ENCODE peak calls at places on chromosomes 1 and 21, in four cellular contexts. R is IMR-90, N is hepatocyte, L is ovary. A is an unnamed sample. For H3K27me3, the result is how much of the 10 kb centered on the place peaks cover.

GRCh38 chr1:202599669-202600431 is 110.4 kb downstream of the SYT2 start:
- DNase-seq in R (peak), L (peak), N (peak), A (peak)

GRCh38 chr1:199685369-199685768 is 342.1 kb upstream of the NR5A2 start:
- DNase-seq in L (no peak), R (peak), N (peak), A (no peak)

GRCh38 chr1:71656902-71657301 is 576.1 kb upstream of the ZRANB2 start:
- DNase-seq in L (no peak), R (peak), N (no peak), A (no peak)

GRCh38 chr1:31714442-31715096 is 10.8 kb upstream of the COL16A1 start:
- DNase-seq in R (peak), N (peak), L (peak), A (peak)

GRCh38 chr1:233671286-233671685 is 57.4 kb downstream of the KCNK1 start:
- DNase-seq in N (no peak), R (no peak), L (no peak), A (no peak)

GRCh38 chr1:31771891-31772668 is 7.9 kb upstream of the ADGRB2 start:
- DNase-seq in R (peak), L (no peak), N (peak), A (no peak)

GRCh38 chr1:240465531-240465940 is 146.4 kb downstream of the GREM2 start:
- DNase-seq in R (peak), N (no peak), L (no peak), A (no peak)

GRCh38 chr21:34989337-34990151 is 59.6 kb downstream of the RUNX1 start:
- DNase-seq in N (no peak), R (no peak), L (no peak), A (no peak)

GRCh38 chr1:95467036-95467435 is 233.0 kb downstream of the RWDD3 start:
- DNase-seq in N (no peak), R (no peak), L (no peak), A (no peak)

GRCh38 chr21:44898851-44899767 is 21.6 kb downstream of the ITGB2 start:
- DNase-seq in N (no peak), L (no peak), R (no peak), A (no peak)

GRCh38 chr21:44895859-44896258 is 22.4 kb upstream of the PTTG1IP start:
- DNase-seq in N (no peak), R (no peak), L (no peak), A (no peak)

GRCh38 chr21:44898011-44898493 is 22.6 kb downstream of the ITGB2 start:
- DNase-seq in L (no peak), N (no peak), R (no peak), A (no peak)

GRCh38 chr21:44896561-44897286 is 23.2 kb upstream of the PTTG1IP start:
- DNase-seq in R (no peak), N (no peak), L (no peak), A (no peak)

GRCh38 chr21:44897326-44898010 is 23.2 kb downstream of the ITGB2 start:
- DNase-seq in N (no peak), R (no peak), L (no peak), A (peak)
- H3K27me3 ChIP-seq in N (under half), R (half or more), L (under half), A (under half)

GRCh38 chr1:66751160-66751559 is 1.1 kb upstream of the DYNLT5 start:
- DNase-seq in L (no peak), N (no peak), R (no peak), A (no peak)
- H3K27ac ChIP-seq in L (no peak), N (no peak), R (no peak), A (no peak)

GRCh38 chr1:209454340-209455014 is 129.0 kb upstream of the CAMK1G start:
- DNase-seq in R (no peak), N (no peak), L (no peak), A (no peak)

GRCh38 chr1:209456878-209457277 is 126.6 kb upstream of the CAMK1G start:
- DNase-seq in L (no peak), N (peak), R (no peak), A (no peak)

GRCh38 chr1:209455666-209456065 is 127.8 kb upstream of the CAMK1G start:
- DNase-seq in N (no peak), R (no peak), L (no peak), A (no peak)

GRCh38 chr1:209455133-209455532 is 128.4 kb upstream of the CAMK1G start:
- DNase-seq in N (no peak), L (no peak), R (peak), A (no peak)

DNA sequence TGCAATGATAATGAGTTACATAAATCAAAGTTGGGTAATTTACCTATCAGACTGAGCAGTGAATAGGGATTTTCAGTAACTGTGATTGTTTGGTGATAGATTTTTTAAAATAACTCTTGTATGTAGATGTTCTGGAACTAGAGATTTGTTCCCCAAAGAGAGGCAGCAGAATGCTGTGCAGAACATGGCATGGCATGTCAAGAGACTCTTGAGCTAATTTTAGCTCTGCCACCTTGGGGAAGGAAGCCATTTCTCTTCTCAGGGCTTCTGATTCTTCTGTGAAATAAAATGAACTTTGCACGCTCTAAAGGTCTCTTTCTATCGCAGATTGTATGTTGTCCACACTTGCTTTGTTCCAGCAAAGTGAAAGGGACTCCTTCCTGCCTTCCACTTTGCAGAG is 125.9 kb upstream of the CAMK1G start:
- DNase-seq in L (no peak), R (no peak), N (no peak), A (no peak)
- H3K4me3 ChIP-seq in L (no peak), R (no peak), N (no peak), A (no peak)

GRCh38 chr1:46520063-46520911 is 30.7 kb downstream of the DMBX1 start:
- DNase-seq in R (peak), L (no peak), N (peak), A (no peak)
- H3K27me3 ChIP-seq in R (under half), L (under half), N (under half), A (under half)

DNA sequence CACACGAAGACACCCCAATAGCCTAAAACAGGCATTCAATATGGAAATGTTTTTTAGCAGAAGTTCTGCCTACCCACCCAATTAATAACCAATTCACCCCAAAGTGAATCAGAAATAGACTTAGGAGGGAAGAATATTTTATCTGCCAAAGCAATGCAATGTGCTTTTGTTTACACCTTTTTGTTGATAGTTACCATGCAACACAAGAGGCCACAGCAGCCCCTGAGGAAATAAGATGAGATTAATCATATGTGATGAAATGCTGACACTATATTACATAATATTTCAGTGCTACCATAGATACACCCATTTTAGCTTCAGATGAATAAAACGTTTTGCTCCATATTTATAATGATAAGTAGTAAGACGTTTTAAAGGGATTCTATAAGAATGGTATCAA is 60.9 kb upstream of the RGS2 start:
- DNase-seq in L (no peak), R (peak), N (no peak), A (no peak)
- H3K27ac ChIP-seq in L (no peak), R (no peak), N (no peak), A (no peak)

DNA sequence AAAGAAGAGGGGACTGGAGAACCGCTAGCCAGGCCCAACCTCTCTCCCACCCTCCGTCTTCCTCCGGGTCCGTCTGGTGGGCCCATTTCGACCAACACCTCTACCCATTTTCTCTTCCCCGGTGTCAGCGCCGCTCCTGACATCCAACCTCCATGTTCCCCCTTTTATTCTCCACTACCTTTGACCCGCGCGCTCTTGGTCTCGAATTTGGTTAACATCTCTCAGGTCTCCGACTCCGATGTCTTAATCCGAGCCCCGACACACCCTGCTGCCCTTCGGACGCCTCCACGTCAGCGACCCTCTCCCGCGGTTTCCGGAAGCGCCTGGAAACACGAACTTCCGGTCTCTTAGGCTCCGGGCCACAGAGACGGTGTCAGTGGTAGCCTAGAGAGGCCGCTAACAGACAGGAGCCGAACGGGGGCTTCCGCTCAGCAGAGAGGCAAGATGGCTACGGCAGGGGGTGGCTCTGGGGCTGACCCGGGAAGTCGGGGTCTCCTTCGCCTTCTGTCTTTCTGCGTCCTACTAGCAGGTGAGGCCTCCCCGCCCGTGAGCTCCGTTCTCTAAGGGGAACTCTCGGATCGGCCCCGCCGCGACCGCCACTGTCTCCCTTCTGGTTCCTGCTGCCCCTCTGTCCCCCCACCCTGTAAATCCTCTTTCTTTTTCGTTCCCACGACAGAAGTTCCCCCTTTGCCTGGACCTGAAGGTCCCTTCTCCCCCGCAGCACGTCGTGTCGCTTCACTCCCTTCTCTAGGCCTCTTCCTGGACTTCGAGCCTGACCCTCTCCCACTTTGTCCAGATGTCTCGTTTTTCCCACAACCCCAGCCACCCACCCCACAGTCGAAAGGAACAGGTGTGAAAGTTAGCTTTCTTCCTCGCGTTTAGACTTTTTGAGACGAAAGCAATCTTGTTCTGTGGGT is at the start of the genes COPA and NCSTN:
- DNase-seq in N (peak), L (peak), R (peak), A (peak)
- H3K4me3 ChIP-seq in N (peak), L (peak), R (peak), A (peak)

DNA sequence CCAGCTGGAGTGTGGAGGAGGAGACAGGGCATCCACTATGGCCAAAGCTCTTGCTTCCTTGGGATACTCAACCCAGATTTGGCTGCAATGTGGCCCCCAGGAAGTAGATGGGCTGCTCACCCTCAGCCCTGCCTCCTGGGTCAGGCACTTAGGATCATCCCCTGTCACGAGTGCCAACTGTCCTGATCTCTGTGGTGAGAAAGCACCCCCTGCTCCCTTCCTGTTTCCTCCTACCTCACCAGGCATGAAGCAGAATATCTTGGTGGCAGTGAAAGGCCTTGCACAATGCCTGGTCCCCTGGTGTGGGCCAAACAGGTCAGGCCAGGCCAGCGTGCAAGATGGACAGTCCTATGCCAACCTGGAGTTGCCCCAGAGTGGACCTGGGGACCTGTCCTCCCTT is 211.7 kb downstream of the GRIK3 start:
- DNase-seq in R (no peak), L (no peak), N (no peak), A (no peak)
- H3K27me3 ChIP-seq in R (under half), L (under half), N (under half), A (under half)

DNA sequence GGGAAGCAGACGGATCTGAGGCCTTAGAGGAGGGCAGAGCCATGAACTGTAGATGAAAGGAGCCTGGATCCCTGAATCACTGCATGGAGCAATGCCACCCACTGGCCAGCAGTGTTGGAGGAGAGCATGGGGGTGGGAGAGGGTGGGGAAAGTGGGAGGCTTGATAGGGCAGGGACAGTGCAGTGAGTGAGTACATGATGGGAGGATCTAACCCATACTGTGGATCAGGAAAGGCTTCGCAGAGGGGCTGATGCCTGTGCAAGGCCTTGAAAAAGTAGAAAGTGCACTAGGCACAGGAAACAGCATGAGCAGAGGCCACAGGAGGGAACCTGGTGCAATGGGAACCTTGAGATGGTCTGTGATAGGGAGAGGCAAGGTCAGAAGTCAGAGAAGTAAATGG is 391.9 kb downstream of the PTPRU start:
- DNase-seq in L (no peak), R (no peak), N (no peak), A (peak)
- H3K27ac ChIP-seq in L (no peak), R (no peak), N (no peak), A (no peak)

GRCh38 chr1:2530501-2531361 is 668 bp upstream of the HES5 start:
- DNase-seq in L (no peak), R (no peak), N (no peak), A (peak)

GRCh38 chr1:2529776-2530500 is at the start of gene HES5:
- DNase-seq in N (no peak), R (no peak), L (no peak), A (peak)

GRCh38 chr1:2528611-2528965 is 1.5 kb downstream of the HES5 start:
- DNase-seq in N (no peak), R (no peak), L (no peak), A (no peak)

GRCh38 chr1:2528016-2528415 is 1.6 kb upstream of the PANK4 start:
- DNase-seq in L (peak), N (no peak), R (no peak), A (no peak)

GRCh38 chr1:2528966-2529750 is 905 bp downstream of the HES5 start:
- DNase-seq in N (peak), L (no peak), R (no peak), A (no peak)
- H3K4me3 ChIP-seq in N (no peak), L (no peak), R (no peak), A (peak)

DNA sequence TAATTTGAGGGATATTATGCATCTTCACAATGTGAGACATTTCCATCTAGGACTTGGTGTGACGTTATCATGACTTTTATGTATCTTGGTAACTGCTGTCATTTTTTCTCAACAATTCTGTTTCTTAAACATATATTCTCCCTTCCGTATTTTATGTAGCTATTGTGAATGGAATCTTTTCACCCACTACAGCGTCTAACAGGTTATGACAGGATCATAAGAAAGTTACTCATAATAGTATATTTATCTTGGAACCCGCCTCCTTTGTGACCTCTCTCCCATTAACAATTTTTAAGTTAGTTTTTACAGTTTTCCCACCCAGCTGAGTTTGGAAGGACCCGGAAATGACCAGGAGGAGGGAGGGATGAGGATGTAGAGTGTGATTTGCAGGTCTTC is 6.8 kb upstream of the DMRTA2 start:
- DNase-seq in N (no peak), R (no peak), L (no peak), A (no peak)
- H3K27me3 ChIP-seq in N (half or more), R (half or more), L (under half), A (half or more)